ENCODE peak calls at places on chromosomes 1 and 21, in seven cellular contexts. Q is aorta, B is astrocyte, F is ascending aorta, E is IMR-90, N is PC-9, M is upper lobe of right lung. O is an unnamed sample.

GRCh38 chr1:154352581-154353459 is 27.5 kb downstream of the ATP8B2 start:
- DNase-seq in Q (peak; percentile 70), B (peak; percentile 39), F (peak; percentile 75), E (peak; percentile 31), N (peak; percentile 52), M (peak; percentile 83), O (no peak)

GRCh38 chr1:6668503-6668902 is 33.1 kb downstream of the DNAJC11 start:
- DNase-seq in Q (no peak), B (no peak), F (peak; percentile 40), E (no peak), N (no peak), M (no peak), O (no peak)

GRCh38 chr1:154775559-154776338 is 94.3 kb downstream of the KCNN3 start:
- DNase-seq in Q (peak; percentile 17), B (no peak), F (no peak), E (no peak), N (no peak), M (no peak), O (no peak)

GRCh38 chr21:43364851-43365424 is 62.0 kb downstream of the SIK1 start:
- DNase-seq in Q (no peak), B (no peak), F (no peak), E (no peak), N (no peak), M (no peak), O (no peak)

GRCh38 chr1:63082754-63083153 is 239.6 kb upstream of the FOXD3 start:
- DNase-seq in Q (no peak), B (no peak), F (no peak), E (no peak), N (no peak), M (no peak), O (no peak)

GRCh38 chr1:101051688-101052638 is 26.4 kb upstream of the DPH5 start:
- DNase-seq in Q (no peak), B (no peak), F (no peak), E (no peak), N (no peak), M (no peak), O (no peak)

GRCh38 chr1:198079432-198079951 is 77.3 kb upstream of the NEK7 start:
- DNase-seq in Q (no peak), B (no peak), F (no peak), E (no peak), N (no peak), M (no peak), O (no peak)

GRCh38 chr1:198108646-198109045 is 48.2 kb upstream of the NEK7 start:
- DNase-seq in Q (no peak), B (no peak), F (no peak), E (no peak), N (no peak), M (no peak), O (no peak)

GRCh38 chr1:15833069-15833679 is 14.3 kb upstream of the SPEN start:
- DNase-seq in Q (peak; percentile 82), B (no peak), F (peak; percentile 81), E (no peak), N (peak; percentile 66), M (peak; percentile 77), O (no peak)

GRCh38 chr1:71428029-71428428 is 347.2 kb upstream of the ZRANB2 start:
- DNase-seq in Q (no peak), B (no peak), F (no peak), E (no peak), N (no peak), M (no peak), O (no peak)

GRCh38 chr1:23385119-23385621 is 15.5 kb upstream of the ZNF436 start:
- DNase-seq in Q (no peak), B (peak; percentile 76), F (no peak), E (peak; percentile 38), N (no peak), M (peak; percentile 18), O (no peak)

GRCh38 chr21:29506947-29507346 is 208.2 kb downstream of the BACH1 start:
- DNase-seq in Q (no peak), B (peak; percentile 34), F (no peak), E (peak; percentile 28), N (no peak), M (no peak), O (no peak)

GRCh38 chr1:232302376-232303049 is 327.4 kb downstream of the SIPA1L2 start:
- DNase-seq in Q (no peak), B (no peak), F (no peak), E (no peak), N (no peak), M (no peak), O (no peak)

GRCh38 chr1:48054246-48054645 is 57.1 kb upstream of the TRABD2B start:
- DNase-seq in Q (no peak), B (no peak), F (no peak), E (no peak), N (no peak), M (no peak), O (no peak)

GRCh38 chr1:65420590-65421340 is at the start of the genes LEPR and LEPROT:
- DNase-seq in Q (no peak), B (peak; percentile 46), F (no peak), E (peak; percentile 38), N (no peak), M (no peak), O (no peak)

GRCh38 chr1:63821650-63822049 is 47.8 kb downstream of the ROR1 start:
- DNase-seq in Q (peak; percentile 48), B (peak; percentile 85), F (peak; percentile 67), E (peak; percentile 73), N (no peak), M (no peak), O (no peak)

GRCh38 chr1:233304489-233305102 is 9.1 kb upstream of the PCNX2 start:
- DNase-seq in Q (no peak), B (no peak), F (no peak), E (peak; percentile 30), N (no peak), M (no peak), O (no peak)

GRCh38 chr1:117501275-117501674 is 104.6 kb upstream of the TENT5C start:
- DNase-seq in Q (no peak), B (peak; percentile 71), F (no peak), E (peak; percentile 91), N (no peak), M (no peak), O (no peak)

GRCh38 chr1:186633101-186633500 is 47.1 kb downstream of the PTGS2 start:
- DNase-seq in Q (no peak), B (no peak), F (no peak), E (no peak), N (no peak), M (no peak), O (no peak)

GRCh38 chr1:177305040-177306018 is 134.6 kb downstream of the BRINP2 start:
- DNase-seq in Q (no peak), B (no peak), F (no peak), E (no peak), N (no peak), M (no peak), O (peak; percentile 31)

GRCh38 chr1:11064942-11065341 is 5.1 kb upstream of the SRM start:
- DNase-seq in Q (no peak), B (no peak), F (no peak), E (no peak), N (no peak), M (no peak), O (no peak)

GRCh38 chr1:68207129-68207689 is 25.1 kb downstream of the WLS start:
- DNase-seq in Q (no peak), B (peak; percentile 73), F (no peak), E (peak; percentile 64), N (no peak), M (no peak), O (no peak)

GRCh38 chr1:183583466-183583865 is 6.8 kb downstream of the NCF2 start:
- DNase-seq in Q (peak; percentile 68), B (no peak), F (peak; percentile 62), E (peak; percentile 55), N (no peak), M (peak; percentile 81), O (no peak)

GRCh38 chr1:203296456-203297073 is 8.8 kb upstream of the BTG2 start:
- DNase-seq in Q (no peak), B (no peak), F (no peak), E (no peak), N (no peak), M (peak; percentile 20), O (no peak)

GRCh38 chr1:25756210-25756609 is 43.8 kb upstream of the SELENON start:
- DNase-seq in Q (no peak), B (no peak), F (no peak), E (no peak), N (no peak), M (no peak), O (no peak)

GRCh38 chr1:26028490-26028980 is 7.0 kb downstream of the EXTL1 start:
- DNase-seq in Q (no peak), B (no peak), F (no peak), E (no peak), N (no peak), M (no peak), O (no peak)

GRCh38 chr21:26067836-26068401 is 102.7 kb downstream of the APP start:
- DNase-seq in Q (no peak), B (no peak), F (no peak), E (no peak), N (no peak), M (no peak), O (no peak)
- H3K27ac ChIP-seq in Q (no peak overlapping the region), B (no peak overlapping the region), F (no peak overlapping the region), E (no peak overlapping the region), N (no peak overlapping the region), M (no peak overlapping the region), O (no peak overlapping the region)

GRCh38 chr1:201707027-201707426 is 121.9 kb upstream of the IPO9 start:
- DNase-seq in Q (no peak), B (no peak), F (no peak), E (no peak), N (no peak), M (no peak), O (no peak)

GRCh38 chr1:201706109-201706508 is 122.8 kb upstream of the IPO9 start:
- DNase-seq in Q (no peak), B (peak; percentile 79), F (no peak), E (no peak), N (no peak), M (no peak), O (no peak)

GRCh38 chr1:201704439-201704792 is 124.5 kb upstream of the IPO9 start:
- DNase-seq in Q (no peak), B (no peak), F (no peak), E (no peak), N (no peak), M (no peak), O (no peak)

GRCh38 chr1:201703646-201704438 is 125.1 kb upstream of the IPO9 start:
- DNase-seq in Q (peak; percentile 88), B (peak; percentile 54), F (peak; percentile 89), E (peak; percentile 77), N (peak; percentile 83), M (peak; percentile 92), O (no peak)

GRCh38 chr1:201705389-201705788 is 123.6 kb upstream of the IPO9 start:
- DNase-seq in Q (no peak), B (no peak), F (no peak), E (no peak), N (no peak), M (no peak), O (no peak)
- H3K27ac ChIP-seq in Q (no peak overlapping the region), B (no peak overlapping the region), F (no peak overlapping the region), E (no peak overlapping the region), N (no peak overlapping the region), M (no peak overlapping the region), O (no peak overlapping the region)

GRCh38 chr1:119032986-119033385 is 44.8 kb upstream of the TBX15 start:
- DNase-seq in Q (no peak), B (no peak), F (no peak), E (no peak), N (no peak), M (no peak), O (no peak)
- H3K27ac ChIP-seq in Q (no peak overlapping the region), B (no peak overlapping the region), F (no peak overlapping the region), E (no peak overlapping the region), N (no peak overlapping the region), M (no peak overlapping the region), O (no peak overlapping the region)

GRCh38 chr1:181117648-181118449 is 29.3 kb downstream of the IER5 start:
- DNase-seq in Q (no peak), B (no peak), F (no peak), E (peak; percentile 67), N (peak; percentile 95), M (peak; percentile 85), O (peak; percentile 94)
- H3K27ac ChIP-seq in Q (no peak overlapping the region), B (no peak overlapping the region), F (no peak overlapping the region), E (no peak overlapping the region), N (peak overlapping the region; percentile 99), M (peak overlapping the region; percentile 72), O (peak overlapping the region; percentile 96)

O was measured in epithelial cell of prostate.